ENCODE peak calls at places on chromosome 7, in ten cellular contexts. J is right atrium auricular region, N is endothelial cell, K is heart right ventricle, A is GM10248, O is Calu3, L is Peyer's patch, B is psoas muscle, Z is lower leg skin, X is fibroblast of pulmonary artery. M is an unnamed sample.

GRCh38 chr7:36546331-36546730 is 156.7 kb downstream of the ANLN start:
- DNase-seq in J (no peak), N (no peak), K (no peak), A (no peak), O (no peak), L (no peak), B (no peak), Z (no peak), X (no peak), M (no peak)

GRCh38 chr7:2114052-2114451 is 118.7 kb downstream of the MAD1L1 start:
- DNase-seq in J (no peak), N (no peak), K (no peak), A (no peak), O (no peak), L (no peak), B (no peak), Z (no peak), X (peak), M (no peak)

GRCh38 chr7:50507898-50508470 is 57.2 kb downstream of the DDC start:
- DNase-seq in J (no peak), N (no peak), K (no peak), A (no peak), O (no peak), L (no peak), B (peak), Z (no peak), X (no peak), M (no peak)

GRCh38 chr7:66055321-66055956 is 20.2 kb upstream of the ASL start:
- DNase-seq in J (no peak), N (no peak), K (no peak), A (peak), O (no peak), L (no peak), B (no peak), Z (no peak), X (peak), M (no peak)

GRCh38 chr7:72098812-72099211 is 313.3 kb downstream of the CALN1 start:
- DNase-seq in J (no peak), N (no peak), K (no peak), A (no peak), O (no peak), L (no peak), B (no peak), Z (no peak), X (no peak), M (no peak)

GRCh38 chr7:12130664-12131063 is 80.4 kb upstream of the TMEM106B start:
- DNase-seq in J (no peak), N (no peak), K (no peak), A (no peak), O (no peak), L (no peak), B (no peak), Z (no peak), X (no peak), M (no peak)

GRCh38 chr7:99406557-99406956 is 1.8 kb downstream of the PDAP1 start:
- DNase-seq in J (no peak), N (no peak), K (no peak), A (no peak), O (no peak), L (no peak), B (no peak), Z (no peak), X (no peak), M (no peak)

GRCh38 chr7:4227105-4228010 is 454.7 kb upstream of the FOXK1 start:
- DNase-seq in J (no peak), N (no peak), K (no peak), A (no peak), O (no peak), L (no peak), B (peak), Z (no peak), X (no peak), M (no peak)

GRCh38 chr7:155814569-155815276 is 2.5 kb upstream of the SHH start:
- DNase-seq in J (no peak), N (no peak), K (no peak), A (no peak), O (no peak), L (no peak), B (no peak), Z (no peak), X (no peak), M (no peak)

GRCh38 chr7:116354546-116355422 is 144.4 kb downstream of the TES start:
- DNase-seq in J (peak), N (peak), K (peak), A (no peak), O (peak), L (no peak), B (peak), Z (peak), X (peak), M (peak)

GRCh38 chr7:90596745-90597526 is 815 bp downstream of the CDK14 start:
- DNase-seq in J (no peak), N (peak), K (no peak), A (peak), O (peak), L (no peak), B (no peak), Z (no peak), X (peak), M (no peak)

GRCh38 chr7:10973942-10974716 is 457 bp downstream of the PHF14 start:
- DNase-seq in J (no peak), N (peak), K (no peak), A (peak), O (peak), L (no peak), B (peak), Z (peak), X (peak), M (peak)

GRCh38 chr7:44905002-44905635 is 19.8 kb upstream of the PURB start:
- DNase-seq in J (no peak), N (no peak), K (no peak), A (no peak), O (no peak), L (no peak), B (no peak), Z (no peak), X (no peak), M (no peak)

GRCh38 chr7:73329861-73330581 is 2.1 kb downstream of the FKBP6 start:
- DNase-seq in J (no peak), N (no peak), K (no peak), A (no peak), O (no peak), L (no peak), B (no peak), Z (no peak), X (peak), M (no peak)

GRCh38 chr7:50266893-50267386 is 37.6 kb upstream of the IKZF1 start:
- DNase-seq in J (no peak), N (no peak), K (no peak), A (peak), O (no peak), L (peak), B (peak), Z (no peak), X (no peak), M (no peak)

GRCh38 chr7:111229181-111229740 is 138.3 kb downstream of the LRRN3 start:
- DNase-seq in J (no peak), N (no peak), K (no peak), A (no peak), O (no peak), L (no peak), B (no peak), Z (no peak), X (no peak), M (no peak)

GRCh38 chr7:44401692-44402091 is 76.3 kb upstream of the CAMK2B start:
- DNase-seq in J (no peak), N (no peak), K (no peak), A (no peak), O (no peak), L (no peak), B (no peak), Z (no peak), X (no peak), M (no peak)

GRCh38 chr7:73839743-73840714 is 2.3 kb downstream of the METTL27 start:
- DNase-seq in J (no peak), N (no peak), K (no peak), A (no peak), O (no peak), L (no peak), B (no peak), Z (no peak), X (no peak), M (no peak)

GRCh38 chr7:64882341-64883112 is 20.5 kb upstream of the ZNF273 start:
- DNase-seq in J (peak), N (peak), K (peak), A (no peak), O (no peak), L (no peak), B (peak), Z (peak), X (peak), M (no peak)

GRCh38 chr7:99639267-99639666 is 22.5 kb downstream of the ZSCAN25 start:
- DNase-seq in J (no peak), N (no peak), K (no peak), A (no peak), O (no peak), L (no peak), B (no peak), Z (no peak), X (no peak), M (no peak)

GRCh38 chr7:47786557-47787248 is 161.6 kb downstream of the PKD1L1 start:
- DNase-seq in J (peak), N (no peak), K (no peak), A (no peak), O (peak), L (no peak), B (peak), Z (peak), X (peak), M (peak)

GRCh38 chr7:115009736-115010435 is 88.0 kb downstream of the MDFIC start:
- DNase-seq in J (no peak), N (no peak), K (peak), A (no peak), O (no peak), L (no peak), B (peak), Z (peak), X (peak), M (no peak)

GRCh38 chr7:157652954-157653826 is 316.4 kb downstream of the DNAJB6 start:
- DNase-seq in J (no peak), N (no peak), K (no peak), A (no peak), O (no peak), L (no peak), B (no peak), Z (no peak), X (no peak), M (no peak)

GRCh38 chr7:111992601-111993000 is 213.6 kb downstream of the DOCK4 start:
- DNase-seq in J (no peak), N (no peak), K (no peak), A (no peak), O (no peak), L (no peak), B (no peak), Z (no peak), X (no peak), M (no peak)

GRCh38 chr7:116583653-116584052 is 58.8 kb downstream of the CAV1 start:
- DNase-seq in J (no peak), N (no peak), K (no peak), A (peak), O (no peak), L (no peak), B (no peak), Z (no peak), X (no peak), M (no peak)

GRCh38 chr7:158495780-158496179 is 91.8 kb downstream of the PTPRN2 start:
- DNase-seq in J (no peak), N (no peak), K (no peak), A (peak), O (peak), L (peak), B (no peak), Z (no peak), X (no peak), M (peak)

GRCh38 chr7:35727571-35727970 is 32.6 kb upstream of the HERPUD2 start:
- DNase-seq in J (no peak), N (no peak), K (no peak), A (peak), O (no peak), L (no peak), B (no peak), Z (no peak), X (no peak), M (no peak)

GRCh38 chr7:44375926-44376342 is 50.5 kb upstream of the CAMK2B start:
- DNase-seq in J (no peak), N (no peak), K (no peak), A (no peak), O (no peak), L (no peak), B (no peak), Z (no peak), X (no peak), M (no peak)

GRCh38 chr7:98997836-98998235 is 119.5 kb downstream of the TRRAP start:
- DNase-seq in J (no peak), N (no peak), K (no peak), A (no peak), O (no peak), L (no peak), B (no peak), Z (no peak), X (no peak), M (no peak)

GRCh38 chr7:20647908-20648776 is 32.7 kb downstream of the ABCB5 start:
- DNase-seq in J (no peak), N (peak), K (no peak), A (no peak), O (peak), L (no peak), B (no peak), Z (no peak), X (peak), M (peak)
- TF ChIP-seq CTCF in J (peak), N (peak), K (peak), A (peak), O (peak), L (peak), B (no peak), Z (no peak), X (peak), M (peak)

DNA sequence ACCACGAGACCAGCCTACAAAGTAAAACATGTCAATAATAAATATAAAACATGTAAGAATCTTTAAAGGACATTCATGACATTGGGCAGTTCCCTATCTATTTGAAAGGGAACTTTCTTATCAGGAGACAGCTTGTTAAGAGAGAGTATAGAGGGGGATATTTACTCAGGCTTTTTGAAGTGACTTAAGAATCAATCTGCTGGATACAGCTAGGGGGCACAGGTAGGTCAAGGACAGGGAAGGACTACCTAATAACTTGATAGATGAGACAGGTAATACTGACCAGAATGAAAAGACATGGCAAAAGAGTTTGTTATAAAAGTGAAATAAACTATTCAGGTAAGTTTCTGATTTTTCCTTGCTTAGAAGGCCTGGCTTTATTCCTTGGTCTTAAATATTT is 21.8 kb upstream of the LRRD1 start:
- DNase-seq in J (no peak), N (no peak), K (no peak), A (no peak), O (no peak), L (no peak), B (no peak), Z (no peak), X (no peak), M (no peak)
- TF ChIP-seq CTCF in J (no peak), N (no peak), K (no peak), A (no peak), O (no peak), L (no peak), B (no peak), Z (no peak), X (no peak), M (no peak)

DNA sequence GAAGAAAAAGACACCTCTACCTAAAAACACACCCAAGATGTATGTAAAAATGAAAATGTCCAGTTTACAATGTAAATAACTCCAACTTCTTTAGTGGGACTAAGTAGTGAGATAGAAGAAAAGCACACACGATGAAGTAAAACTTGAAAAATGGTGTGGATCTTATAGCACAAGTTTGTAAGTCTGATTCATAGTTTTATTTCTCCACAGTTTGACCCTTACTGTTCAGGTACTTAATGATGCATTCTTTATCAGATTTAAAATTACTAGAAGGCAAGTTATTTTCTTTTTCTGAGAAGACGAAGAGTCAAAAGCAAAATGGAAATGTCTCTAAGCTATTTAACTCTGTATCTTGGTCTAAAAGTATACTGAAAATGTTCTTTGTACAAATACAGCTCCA is 6.1 kb downstream of the NAMPT start:
- DNase-seq in J (no peak), N (no peak), K (no peak), A (no peak), O (no peak), L (no peak), B (no peak), Z (no peak), X (peak), M (no peak)
- TF ChIP-seq CTCF in J (no peak), N (no peak), K (no peak), A (no peak), O (no peak), L (no peak), B (no peak), Z (no peak), X (no peak), M (no peak)

GRCh38 chr7:151012921-151013347 is 11.4 kb downstream of the ATG9B start:
- DNase-seq in J (no peak), N (peak), K (no peak), A (no peak), O (no peak), L (no peak), B (no peak), Z (no peak), X (peak), M (no peak)
- TF ChIP-seq CTCF in J (peak), N (no peak), K (peak), A (no peak), O (peak), L (peak), B (peak), Z (no peak), X (peak), M (peak)

M was measured in neural crest cell.